ENCODE peak calls at places on chromosomes 4 and X, in four cellular contexts. F is nephron progenitor cell, M is GM13977, D is fibroblast of lung. N is an unnamed sample.

GRCh38 chrX:65668362-65669310 is 1.2 kb downstream of the MSN start:
- DNase-seq in M (no peak), F (peak), D (peak), N (peak)

GRCh38 chrX:108070891-108071290 is 20.5 kb downstream of the PSMD10 start:
- DNase-seq in F (no peak), D (peak), M (no peak), N (peak)

GRCh38 chr4:67593741-67594175 is 35.2 kb downstream of the STAP1 start:
- DNase-seq in D (peak), M (no peak), F (no peak), N (no peak)

GRCh38 chrX:103864886-103865534 is 33.0 kb upstream of the RAB9B start:
- DNase-seq in D (no peak), M (no peak), F (peak), N (no peak)

GRCh38 chrX:110665223-110665622 is 130.4 kb downstream of the CHRDL1 start:
- DNase-seq in D (no peak), F (no peak), M (no peak), N (no peak)

GRCh38 chrX:103215768-103216085 is 819 bp downstream of the BEX4 start:
- DNase-seq in D (peak), F (no peak), M (no peak), N (no peak)

GRCh38 chrX:131741103-131741581 is 197.3 kb downstream of the OR13H1 start:
- DNase-seq in D (no peak), M (no peak), F (no peak), N (no peak)

GRCh38 chr4:107913283-107913899 is 18.0 kb upstream of the CYP2U1 start:
- DNase-seq in F (peak), D (peak), M (no peak), N (peak)

GRCh38 chr4:132863619-132864018 is 285.5 kb upstream of the PCDH10 start:
- DNase-seq in M (no peak), F (no peak), D (no peak), N (no peak)

GRCh38 chr4:7016086-7016485 is 27.1 kb upstream of the TADA2B start:
- DNase-seq in F (no peak), M (no peak), D (no peak), N (no peak)

GRCh38 chr4:89482248-89482647 is 174.6 kb upstream of the GPRIN3 start:
- DNase-seq in M (peak), F (no peak), D (peak), N (peak)

GRCh38 chrX:101744085-101744484 is 84.4 kb upstream of the ARMCX2 start:
- DNase-seq in F (no peak), M (no peak), D (no peak), N (no peak)

GRCh38 chrX:69066021-69066757 is 99.1 kb downstream of the PJA1 start:
- DNase-seq in D (no peak), M (no peak), F (no peak), N (no peak)

GRCh38 chr4:80101768-80102116 is 28.7 kb upstream of the ANTXR2 start:
- DNase-seq in F (no peak), M (no peak), D (peak), N (peak)

GRCh38 chr4:93791570-93792195 is 36.9 kb upstream of the ATOH1 start:
- DNase-seq in M (peak), D (peak), F (peak), N (peak)

GRCh38 chr4:74339501-74339900 is 25.4 kb upstream of the EREG start:
- DNase-seq in F (no peak), M (no peak), D (no peak), N (no peak)

GRCh38 chr4:183504064-183504929 is 561 bp upstream of the ING2 start:
- DNase-seq in F (peak), D (peak), M (peak), N (peak)

GRCh38 chrX:153517941-153518834 is 746 bp downstream of the ATP2B3 start:
- DNase-seq in D (no peak), F (no peak), M (no peak), N (no peak)

GRCh38 chr4:152970102-152970820 is 34.1 kb downstream of the FHDC1 start:
- DNase-seq in D (no peak), M (no peak), F (no peak), N (peak)

GRCh38 chr4:119832731-119833233 is 204.2 kb upstream of the PDE5A start:
- DNase-seq in F (no peak), D (no peak), M (no peak), N (no peak)

GRCh38 chr4:126812076-126812475 is 820.7 kb upstream of the INTU start:
- DNase-seq in F (no peak), M (no peak), D (no peak), N (no peak)
- TF ChIP-seq CTCF in F (no peak), M (no peak), D (no peak), N (no peak)

DNA sequence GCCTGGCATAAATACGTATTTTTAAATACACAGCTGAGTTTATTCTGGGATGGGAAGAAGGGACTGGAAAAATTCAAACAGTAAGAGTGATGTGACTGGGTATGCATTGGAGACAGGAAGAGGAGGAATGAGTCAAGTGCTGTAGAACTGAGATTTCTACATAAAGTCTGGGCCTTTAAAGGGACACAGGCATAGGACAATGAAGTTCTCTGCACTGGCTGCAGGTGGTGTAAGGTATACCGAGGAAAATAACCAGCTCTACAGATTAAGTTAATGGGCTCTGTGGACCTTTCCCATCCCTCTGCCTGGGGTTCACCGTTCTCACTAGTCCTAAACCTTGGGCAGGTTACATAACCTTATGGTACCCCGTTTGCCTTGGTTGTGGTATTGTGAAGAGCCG is 68.7 kb downstream of the DHX15 start:
- DNase-seq in M (no peak), F (no peak), D (no peak), N (no peak)
- TF ChIP-seq CTCF in M (no peak), F (no peak), D (no peak), N (no peak)

GRCh38 chrX:95505721-95506120 is 1178.9 kb upstream of the DIAPH2 start:
- DNase-seq in F (no peak), M (no peak), D (no peak), N (no peak)
- TF ChIP-seq CTCF in F (peak), M (peak), D (no peak), N (no peak)

DNA sequence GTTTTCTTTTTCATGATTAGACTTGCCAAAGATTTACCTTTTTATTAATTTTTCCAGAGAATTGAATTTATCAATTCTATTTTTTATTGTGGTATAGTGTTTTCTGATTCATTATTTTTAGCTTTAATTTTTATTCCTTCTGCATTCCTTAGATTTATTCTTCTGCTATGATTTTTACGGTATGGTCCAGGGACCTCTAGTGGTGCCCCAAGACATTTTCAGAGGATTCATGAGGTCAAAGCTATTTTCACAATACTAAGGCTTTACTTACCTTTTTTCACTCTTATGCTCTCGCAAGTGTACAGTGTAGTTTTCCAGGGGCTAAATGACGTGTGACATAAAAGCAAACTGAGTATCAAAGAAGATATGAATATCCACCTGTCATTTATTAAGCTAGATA is 8.0 kb downstream of the RADX start:
- DNase-seq in M (no peak), D (peak), F (no peak), N (no peak)
- TF ChIP-seq CTCF in M (peak), D (peak), F (peak), N (peak)

DNA sequence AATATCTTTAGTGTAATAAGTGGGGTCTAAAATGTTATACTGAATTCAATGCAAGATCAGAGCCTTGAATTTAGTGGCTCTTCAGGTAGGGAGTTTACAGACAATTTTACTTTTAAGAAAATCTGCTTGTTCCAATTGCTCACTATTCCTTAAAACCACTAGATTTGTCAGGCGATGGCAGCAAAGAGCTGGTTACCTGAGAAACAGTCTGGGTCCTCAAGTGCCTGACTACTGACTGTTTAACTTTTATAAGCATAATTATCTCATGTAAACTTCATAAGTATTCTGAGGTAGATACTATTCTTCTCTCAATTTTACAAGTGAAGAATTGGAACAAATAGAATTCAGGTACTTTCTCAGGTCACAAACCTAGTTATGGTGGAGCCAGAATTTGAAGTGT is 84.3 kb downstream of the RRAGB start:
- DNase-seq in F (no peak), M (no peak), D (no peak), N (no peak)
- TF ChIP-seq CTCF in F (no peak), M (no peak), D (no peak), N (no peak)

GRCh38 chr4:78311306-78311705 is 240.3 kb upstream of the ANXA3 start:
- DNase-seq in F (no peak), D (no peak), M (no peak), N (no peak)
- TF ChIP-seq CTCF in F (no peak), D (peak), M (no peak), N (no peak)